ENCODE peak calls at places on chromosomes 12 and 14, in nine cellular contexts. Q is naive thymus-derived CD8-positive, alpha-beta T cell; F is stimulated activated CD4-positive, alpha-beta T cell treated with anti-CD3 and anti-CD28 coated beads, Interleukin-1b, Interleukin-23, amount 100 ng/mL, for 4 hours; L is HS-5; G is AG08396; Y is ACHN; N is mesendoderm; C is NCI-H1105; H is MV-4-11. E is an unnamed sample.

GRCh38 chr12:27667540-27667939 is 28.7 kb upstream of the REP15 start:
- DNase-seq in Q (no peak), F (no peak), L (no peak), G (peak), Y (no peak), N (no peak), C (no peak), H (peak), E (no peak)

GRCh38 chr12:6368906-6369525 is 6.3 kb downstream of the SCNN1A start:
- DNase-seq in Q (no peak), F (no peak), L (no peak), G (no peak), Y (no peak), N (no peak), C (no peak), H (no peak), E (no peak)

GRCh38 chr14:74804219-74804825 is 41.2 kb downstream of the YLPM1 start:
- DNase-seq in Q (peak), F (no peak), L (peak), G (peak), Y (no peak), N (peak), C (peak), H (peak), E (peak)

GRCh38 chr14:73467377-73467776 is 9.0 kb upstream of the NUMB start:
- DNase-seq in Q (no peak), F (peak), L (no peak), G (no peak), Y (no peak), N (no peak), C (no peak), H (peak), E (no peak)

GRCh38 chr14:81144811-81145598 is 75.8 kb downstream of the GTF2A1 start:
- DNase-seq in Q (no peak), F (no peak), L (no peak), G (no peak), Y (no peak), N (no peak), C (peak), H (no peak), E (no peak)

GRCh38 chr12:96606646-96607045 is 117.3 kb downstream of the CFAP54 start:
- DNase-seq in Q (no peak), F (no peak), L (no peak), G (no peak), Y (no peak), N (no peak), C (no peak), H (no peak), E (no peak)

GRCh38 chr14:104048758-104049496 is 36.6 kb upstream of the ASPG start:
- DNase-seq in Q (no peak), F (no peak), L (no peak), G (no peak), Y (no peak), N (no peak), C (no peak), H (no peak), E (peak)

GRCh38 chr12:95986635-95987535 is 9.3 kb downstream of the HAL start:
- DNase-seq in Q (no peak), F (no peak), L (no peak), G (no peak), Y (no peak), N (no peak), C (no peak), H (no peak), E (no peak)

GRCh38 chr12:101809208-101809607 is 21.6 kb downstream of the GNPTAB start:
- DNase-seq in Q (no peak), F (no peak), L (no peak), G (no peak), Y (no peak), N (no peak), C (no peak), H (no peak), E (no peak)

GRCh38 chr12:108616941-108617858 is 16.5 kb downstream of the SELPLG start:
- DNase-seq in Q (peak), F (peak), L (no peak), G (no peak), Y (peak), N (no peak), C (no peak), H (peak), E (no peak)

GRCh38 chr12:19461986-19462385 is 22.7 kb downstream of the AEBP2 start:
- DNase-seq in Q (no peak), F (no peak), L (no peak), G (no peak), Y (no peak), N (no peak), C (no peak), H (no peak), E (peak)

GRCh38 chr12:114025935-114026334 is 59.8 kb upstream of the RBM19 start:
- DNase-seq in Q (no peak), F (no peak), L (no peak), G (no peak), Y (no peak), N (no peak), C (no peak), H (no peak), E (no peak)

GRCh38 chr12:54222609-54223008 is 33.8 kb upstream of the SMUG1 start:
- DNase-seq in Q (no peak), F (no peak), L (peak), G (peak), Y (peak), N (no peak), C (no peak), H (peak), E (no peak)

GRCh38 chr14:104729835-104730181 is 5.8 kb downstream of the ADSS1 start:
- DNase-seq in Q (no peak), F (no peak), L (no peak), G (no peak), Y (no peak), N (no peak), C (no peak), H (no peak), E (no peak)

GRCh38 chr12:25552681-25553080 is 402 bp downstream of the LMNTD1 start:
- DNase-seq in Q (no peak), F (no peak), L (no peak), G (peak), Y (no peak), N (no peak), C (no peak), H (no peak), E (no peak)

GRCh38 chr12:8031872-8032241 is 659 bp upstream of the FOXJ2 start:
- DNase-seq in Q (peak), F (no peak), L (no peak), G (no peak), Y (no peak), N (no peak), C (no peak), H (no peak), E (no peak)

GRCh38 chr14:81110186-81110585 is 110.6 kb downstream of the GTF2A1 start:
- DNase-seq in Q (no peak), F (no peak), L (no peak), G (no peak), Y (no peak), N (no peak), C (no peak), H (no peak), E (no peak)

GRCh38 chr12:52980773-52981423 is 25.4 kb upstream of the EIF4B start:
- DNase-seq in Q (peak), F (peak), L (peak), G (peak), Y (peak), N (peak), C (peak), H (peak), E (peak)

GRCh38 chr14:58297412-58297761 is 968 bp upstream of the ARID4A start:
- DNase-seq in Q (no peak), F (no peak), L (peak), G (peak), Y (peak), N (no peak), C (no peak), H (no peak), E (no peak)

GRCh38 chr12:9120487-9121184 is 4.9 kb upstream of the A2M start:
- DNase-seq in Q (no peak), F (no peak), L (no peak), G (no peak), Y (no peak), N (no peak), C (no peak), H (no peak), E (no peak)

GRCh38 chr12:109767456-109767855 is 53.8 kb downstream of the FAM222A start:
- DNase-seq in Q (no peak), F (no peak), L (no peak), G (no peak), Y (no peak), N (no peak), C (no peak), H (no peak), E (no peak)

GRCh38 chr12:121578230-121579189 is 2.3 kb downstream of the KDM2B start:
- DNase-seq in Q (no peak), F (no peak), L (no peak), G (peak), Y (no peak), N (peak), C (no peak), H (no peak), E (peak)

GRCh38 chr12:91766454-91766853 is 379.2 kb downstream of the BTG1 start:
- DNase-seq in Q (no peak), F (no peak), L (no peak), G (no peak), Y (no peak), N (no peak), C (no peak), H (no peak), E (no peak)

GRCh38 chr14:29352681-29353080 is 575.0 kb downstream of the PRKD1 start:
- DNase-seq in Q (no peak), F (no peak), L (peak), G (no peak), Y (no peak), N (no peak), C (no peak), H (no peak), E (no peak)

GRCh38 chr14:94659953-94660946 is 48.1 kb downstream of the SERPINA3 start:
- DNase-seq in Q (no peak), F (no peak), L (no peak), G (no peak), Y (no peak), N (no peak), C (no peak), H (no peak), E (no peak)

GRCh38 chr12:132224484-132224883 is 80.2 kb downstream of the NOC4L start:
- DNase-seq in Q (no peak), F (no peak), L (no peak), G (no peak), Y (no peak), N (no peak), C (no peak), H (no peak), E (no peak)

GRCh38 chr12:54411398-54412241 is 7.4 kb downstream of the ITGA5 start:
- DNase-seq in Q (peak), F (peak), L (peak), G (peak), Y (peak), N (no peak), C (no peak), H (peak), E (no peak)

GRCh38 chr12:16323638-16324037 is 23.8 kb upstream of the MGST1 start:
- DNase-seq in Q (no peak), F (no peak), L (no peak), G (no peak), Y (no peak), N (no peak), C (no peak), H (no peak), E (peak)

GRCh38 chr12:95637010-95637409 is 85.7 kb upstream of the USP44 start:
- DNase-seq in Q (no peak), F (no peak), L (no peak), G (no peak), Y (no peak), N (no peak), C (no peak), H (no peak), E (no peak)

GRCh38 chr14:60002819-60003492 is 83.0 kb downstream of the LRRC9 start:
- DNase-seq in Q (no peak), F (no peak), L (no peak), G (no peak), Y (no peak), N (no peak), C (peak), H (no peak), E (peak)

GRCh38 chr12:3750616-3751015 is 2.3 kb downstream of the CRACR2A start:
- DNase-seq in Q (no peak), F (no peak), L (no peak), G (no peak), Y (no peak), N (no peak), C (no peak), H (no peak), E (no peak)

E was measured in left kidney.